ENCODE peak calls at places on chromosomes 16 and 17, in four cellular contexts. E, S, I and B are unnamed samples.

GRCh38 chr16:67987460-67988160 is 7.3 kb upstream of the DPEP3 start:
- DNase-seq in S (peak), E (no peak), I (no peak), B (peak)

GRCh38 chr16:57645691-57646387 is 17.4 kb downstream of the ADGRG1 start:
- DNase-seq in I (no peak), S (peak), E (no peak), B (no peak)

GRCh38 chr17:32259596-32259995 is 6.0 kb upstream of the RHBDL3 start:
- DNase-seq in S (peak), I (no peak), E (no peak), B (no peak)

GRCh38 chr17:63550816-63551639 is 751 bp downstream of the DCAF7 start:
- DNase-seq in E (no peak), I (peak), S (peak), B (peak)

GRCh38 chr17:61309362-61309761 is 90.3 kb upstream of the TBX2 start:
- DNase-seq in E (no peak), I (no peak), S (no peak), B (no peak)

GRCh38 chr17:6959700-6960099 is 36.1 kb upstream of the ALOX12 start:
- DNase-seq in S (no peak), E (no peak), I (no peak), B (no peak)

GRCh38 chr16:88936008-88936912 is 40.7 kb downstream of the CBFA2T3 start:
- DNase-seq in S (no peak), E (no peak), I (no peak), B (peak)

GRCh38 chr17:49260011-49260921 is 29.7 kb upstream of the PHOSPHO1 start:
- DNase-seq in S (peak), I (peak), E (peak), B (peak)

GRCh38 chr17:82734987-82735866 is at the start of gene FN3K:
- DNase-seq in I (no peak), S (peak), E (peak), B (peak)

GRCh38 chr17:32565401-32565800 is 78.6 kb downstream of the CDK5R1 start:
- DNase-seq in S (no peak), I (no peak), E (no peak), B (no peak)

GRCh38 chr17:17823433-17824118 is 13.2 kb downstream of the SREBF1 start:
- DNase-seq in E (peak), S (peak), I (peak), B (peak)

GRCh38 chr16:66131156-66131807 is 235.2 kb upstream of the CDH5 start:
- DNase-seq in I (no peak), E (no peak), S (peak), B (no peak)

GRCh38 chr16:67243481-67243880 is 3.8 kb downstream of the FHOD1 start:
- DNase-seq in I (no peak), S (no peak), E (no peak), B (no peak)

GRCh38 chr17:47694818-47695663 is 1.1 kb downstream of the TBKBP1 start:
- DNase-seq in S (peak), E (no peak), I (no peak), B (peak)

GRCh38 chr16:52906271-52906670 is 146.4 kb downstream of the CHD9NB start:
- DNase-seq in E (no peak), S (no peak), I (no peak), B (no peak)

GRCh38 chr17:3765981-3766380 is 35.0 kb downstream of the ITGAE start:
- DNase-seq in S (no peak), I (no peak), E (no peak), B (no peak)

GRCh38 chr16:84182104-84182503 is 4.8 kb downstream of the TAF1C start:
- DNase-seq in S (no peak), I (no peak), E (no peak), B (peak)

GRCh38 chr17:78613423-78613822 is 36.2 kb upstream of the DNAH17 start:
- DNase-seq in S (no peak), E (no peak), I (no peak), B (no peak)

GRCh38 chr16:74304164-74304834 is 7.7 kb downstream of the PSMD7 start:
- DNase-seq in S (no peak), I (no peak), E (no peak), B (no peak)

GRCh38 chr17:62187681-62188080 is 122.6 kb upstream of the MED13 start:
- DNase-seq in S (peak), E (no peak), I (no peak), B (no peak)

GRCh38 chr16:54284319-54284930 is 2.2 kb downstream of the IRX3 start:
- DNase-seq in S (peak), I (no peak), E (no peak), B (peak)

GRCh38 chr16:5071681-5072333 is at the start of gene ALG1:
- DNase-seq in E (peak), I (peak), S (peak), B (peak)

GRCh38 chr16:85353839-85354622 is 241.8 kb upstream of the CIBAR2 start:
- DNase-seq in E (no peak), I (no peak), S (no peak), B (no peak)

GRCh38 chr17:49964539-49965521 is 4.2 kb upstream of the DLX4 start:
- DNase-seq in I (no peak), S (no peak), E (no peak), B (peak)

GRCh38 chr17:41498276-41498675 is 7.1 kb downstream of the KRT13 start:
- DNase-seq in E (no peak), I (no peak), S (no peak), B (no peak)

GRCh38 chr16:68436581-68436980 is 11.7 kb downstream of the SMPD3 start:
- DNase-seq in S (no peak), I (peak), E (no peak), B (no peak)

GRCh38 chr17:78472035-78472905 is 93.8 kb downstream of the PGS1 start:
- DNase-seq in E (no peak), I (peak), S (no peak), B (peak)

GRCh38 chr16:86349338-86349900 is 160.9 kb upstream of the FOXF1 start:
- DNase-seq in I (no peak), E (no peak), S (no peak), B (no peak)

GRCh38 chr16:5851583-5851982 is 754.0 kb upstream of the EEF2KMT start:
- DNase-seq in E (no peak), I (peak), S (peak), B (no peak)

GRCh38 chr16:14502932-14503741 is 126.9 kb downstream of the PARN start:
- DNase-seq in E (no peak), S (peak), I (peak), B (no peak)

GRCh38 chr17:18033442-18034099 is 5.4 kb downstream of the ATPAF2 start:
- DNase-seq in S (peak), E (peak), I (peak), B (peak)

GRCh38 chr16:54585094-54585493 is 298.5 kb upstream of the IRX3 start:
- DNase-seq in S (no peak), I (no peak), E (no peak), B (peak)

GRCh38 chr17:6233339-6233738 is 163.2 kb downstream of the WSCD1 start:
- DNase-seq in S (no peak), E (no peak), I (no peak), B (no peak)

GRCh38 chr16:19705131-19705501 is 12.9 kb downstream of the KNOP1 start:
- DNase-seq in S (no peak), I (no peak), E (no peak), B (no peak)

GRCh38 chr16:12439443-12440232 is 364.0 kb downstream of the CPPED1 start:
- DNase-seq in S (no peak), E (no peak), I (no peak), B (no peak)

GRCh38 chr16:2473425-2473926 is 1.5 kb upstream of the TBC1D24 start:
- DNase-seq in E (no peak), S (no peak), I (peak), B (peak)

GRCh38 chr16:11396241-11397048 is 51.2 kb downstream of the RMI2 start:
- DNase-seq in I (peak), S (peak), E (peak), B (peak)